ENCODE peak calls at places on chromosomes 2 and 18, in four cellular contexts. One of them, this sample, is unnamed. For H3K36me3, the result is how much of the 10 kb centered on the place peaks cover.

GRCh38 chr2:218964041-218964771 is 4.7 kb downstream of the CDK5R2 start:
- DNase-seq in HCT116: no peak
- DNase-seq in HepG2: no peak
- DNase-seq in K562: peak
- DNase-seq in this sample: no peak

GRCh38 chr18:76252880-76253279 is 242.2 kb downstream of the ZNF516 start:
- DNase-seq in HCT116: peak
- DNase-seq in HepG2: no peak
- DNase-seq in K562: no peak
- DNase-seq in this sample: no peak

GRCh38 chr2:238970553-238971081 is 122.7 kb downstream of the TWIST2 start:
- DNase-seq in HCT116: peak
- DNase-seq in HepG2: peak
- DNase-seq in K562: peak
- DNase-seq in this sample: peak

GRCh38 chr2:176118606-176119370 is 2.2 kb downstream of the HOXD10 start:
- DNase-seq in HCT116: peak
- DNase-seq in HepG2: peak
- DNase-seq in K562: peak
- DNase-seq in this sample: no peak

GRCh38 chr2:227397562-227397961 is 9.8 kb upstream of the SCYGR1 start:
- DNase-seq in HCT116: no peak
- DNase-seq in HepG2: no peak
- DNase-seq in K562: no peak
- DNase-seq in this sample: no peak

GRCh38 chr18:22682720-22683119 is 250.4 kb upstream of the RBBP8 start:
- DNase-seq in HCT116: no peak
- DNase-seq in HepG2: no peak
- DNase-seq in K562: no peak
- DNase-seq in this sample: no peak

GRCh38 chr2:170276056-170276455 is 98.1 kb downstream of the MYO3B start:
- DNase-seq in HCT116: no peak
- DNase-seq in HepG2: no peak
- DNase-seq in K562: no peak
- DNase-seq in this sample: no peak

GRCh38 chr2:71846669-71847291 is 300.9 kb downstream of the CYP26B1 start:
- DNase-seq in HCT116: no peak
- DNase-seq in HepG2: no peak
- DNase-seq in K562: no peak
- DNase-seq in this sample: no peak

GRCh38 chr2:2734308-2734707 is 403.2 kb upstream of the MYT1L start:
- DNase-seq in HCT116: no peak
- DNase-seq in HepG2: no peak
- DNase-seq in K562: no peak
- DNase-seq in this sample: no peak

GRCh38 chr2:164388511-164388910 is 232.8 kb downstream of the GRB14 start:
- DNase-seq in HCT116: no peak
- DNase-seq in HepG2: peak
- DNase-seq in K562: no peak
- DNase-seq in this sample: peak

GRCh38 chr18:35577045-35577848 is 4.3 kb upstream of the GALNT1 start:
- DNase-seq in HCT116: no peak
- DNase-seq in HepG2: no peak
- DNase-seq in K562: no peak
- DNase-seq in this sample: no peak

GRCh38 chr2:151826737-151827157 is 1.5 kb downstream of the ARL5A start:
- DNase-seq in HCT116: no peak
- DNase-seq in HepG2: no peak
- DNase-seq in K562: peak
- DNase-seq in this sample: no peak

GRCh38 chr2:238966274-238966937 is 118.5 kb downstream of the TWIST2 start:
- DNase-seq in HCT116: no peak
- DNase-seq in HepG2: no peak
- DNase-seq in K562: no peak
- DNase-seq in this sample: no peak

GRCh38 chr2:19807346-19807745 is 94.4 kb downstream of the TTC32 start:
- DNase-seq in HCT116: no peak
- DNase-seq in HepG2: no peak
- DNase-seq in K562: no peak
- DNase-seq in this sample: no peak

GRCh38 chr2:219823566-219823965 is 196.1 kb downstream of the SLC4A3 start:
- DNase-seq in HCT116: no peak
- DNase-seq in HepG2: no peak
- DNase-seq in K562: no peak
- DNase-seq in this sample: no peak

GRCh38 chr2:159256159-159256558 is 30.3 kb downstream of the WDSUB1 start:
- DNase-seq in HCT116: no peak
- DNase-seq in HepG2: no peak
- DNase-seq in K562: no peak
- DNase-seq in this sample: no peak

GRCh38 chr2:144451443-144451842 is 68.5 kb downstream of the ZEB2 start:
- DNase-seq in HCT116: no peak
- DNase-seq in HepG2: no peak
- DNase-seq in K562: no peak
- DNase-seq in this sample: no peak

GRCh38 chr2:144446136-144446535 is 73.8 kb downstream of the ZEB2 start:
- DNase-seq in HCT116: no peak
- DNase-seq in HepG2: no peak
- DNase-seq in K562: no peak
- DNase-seq in this sample: no peak

GRCh38 chr2:144447535-144447934 is 72.4 kb downstream of the ZEB2 start:
- DNase-seq in HCT116: no peak
- DNase-seq in HepG2: no peak
- DNase-seq in K562: no peak
- DNase-seq in this sample: no peak

GRCh38 chr2:144449028-144449406 is 70.9 kb downstream of the ZEB2 start:
- DNase-seq in HCT116: no peak
- DNase-seq in HepG2: no peak
- DNase-seq in K562: no peak
- DNase-seq in this sample: no peak

DNA sequence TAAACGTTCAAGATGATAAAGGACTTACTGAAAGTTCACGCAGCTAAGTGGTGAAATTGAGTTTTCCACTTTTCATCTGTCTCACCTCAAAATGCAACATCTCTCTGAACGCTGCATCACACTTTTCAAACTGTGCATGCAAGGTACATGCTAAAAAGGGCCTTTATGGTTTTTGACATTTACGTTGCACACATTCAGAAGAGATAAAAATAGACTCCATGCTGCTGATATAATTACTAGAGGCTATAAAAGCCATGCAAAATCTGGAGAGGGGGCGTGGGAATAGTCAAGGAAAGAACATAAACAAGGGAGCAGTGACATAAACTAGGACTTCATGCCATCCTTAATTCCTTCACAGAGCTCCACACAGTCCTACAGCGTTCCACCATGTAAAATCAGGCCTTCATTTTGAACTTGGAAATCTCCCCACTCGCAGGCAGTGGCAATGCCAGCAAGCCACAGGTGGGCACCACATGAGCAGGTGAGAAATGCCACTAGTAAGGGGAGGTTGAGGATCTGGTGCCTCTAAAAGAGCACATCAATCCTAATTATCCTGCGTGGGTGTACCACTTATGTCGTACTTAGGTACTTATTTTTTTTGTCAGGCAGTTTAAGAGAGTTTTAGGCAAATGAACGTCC is 71.4 kb downstream of the ZEB2 start:
- DNase-seq in HCT116: no peak
- DNase-seq in HepG2: no peak
- DNase-seq in K562: no peak
- DNase-seq in this sample: no peak
- H3K4me3 ChIP-seq in HCT116: no peak
- H3K4me3 ChIP-seq in HepG2: no peak
- H3K4me3 ChIP-seq in K562: no peak
- H3K4me3 ChIP-seq in this sample: no peak

GRCh38 chr2:46909153-46909552 is 6.5 kb downstream of the MCFD2 start:
- DNase-seq in HCT116: no peak
- DNase-seq in HepG2: no peak
- DNase-seq in K562: no peak
- DNase-seq in this sample: no peak
- H3K36me3 ChIP-seq in HCT116: under half
- H3K36me3 ChIP-seq in HepG2: half or more
- H3K36me3 ChIP-seq in K562: half or more
- H3K36me3 ChIP-seq in this sample: half or more

GRCh38 chr18:25283769-25284168 is 68.2 kb downstream of the ZNF521 start:
- DNase-seq in HCT116: no peak
- DNase-seq in HepG2: no peak
- DNase-seq in K562: no peak
- DNase-seq in this sample: no peak

GRCh38 chr18:25284278-25284677 is 67.7 kb downstream of the ZNF521 start:
- DNase-seq in HCT116: no peak
- DNase-seq in HepG2: no peak
- DNase-seq in K562: no peak
- DNase-seq in this sample: no peak

GRCh38 chr18:25282922-25283703 is 68.9 kb downstream of the ZNF521 start:
- DNase-seq in HCT116: no peak
- DNase-seq in HepG2: no peak
- DNase-seq in K562: no peak
- DNase-seq in this sample: no peak

GRCh38 chr18:25287096-25287495 is 64.9 kb downstream of the ZNF521 start:
- DNase-seq in HCT116: no peak
- DNase-seq in HepG2: no peak
- DNase-seq in K562: no peak
- DNase-seq in this sample: no peak

GRCh38 chr18:25284861-25285574 is 66.9 kb downstream of the ZNF521 start:
- DNase-seq in HCT116: no peak
- DNase-seq in HepG2: no peak
- DNase-seq in K562: no peak
- DNase-seq in this sample: no peak
- TF ChIP-seq ZNF274 in HCT116: no peak
- TF ChIP-seq ZNF274 in HepG2: no peak
- TF ChIP-seq ZNF274 in K562: no peak
- TF ChIP-seq ZNF274 in this sample: no peak

DNA sequence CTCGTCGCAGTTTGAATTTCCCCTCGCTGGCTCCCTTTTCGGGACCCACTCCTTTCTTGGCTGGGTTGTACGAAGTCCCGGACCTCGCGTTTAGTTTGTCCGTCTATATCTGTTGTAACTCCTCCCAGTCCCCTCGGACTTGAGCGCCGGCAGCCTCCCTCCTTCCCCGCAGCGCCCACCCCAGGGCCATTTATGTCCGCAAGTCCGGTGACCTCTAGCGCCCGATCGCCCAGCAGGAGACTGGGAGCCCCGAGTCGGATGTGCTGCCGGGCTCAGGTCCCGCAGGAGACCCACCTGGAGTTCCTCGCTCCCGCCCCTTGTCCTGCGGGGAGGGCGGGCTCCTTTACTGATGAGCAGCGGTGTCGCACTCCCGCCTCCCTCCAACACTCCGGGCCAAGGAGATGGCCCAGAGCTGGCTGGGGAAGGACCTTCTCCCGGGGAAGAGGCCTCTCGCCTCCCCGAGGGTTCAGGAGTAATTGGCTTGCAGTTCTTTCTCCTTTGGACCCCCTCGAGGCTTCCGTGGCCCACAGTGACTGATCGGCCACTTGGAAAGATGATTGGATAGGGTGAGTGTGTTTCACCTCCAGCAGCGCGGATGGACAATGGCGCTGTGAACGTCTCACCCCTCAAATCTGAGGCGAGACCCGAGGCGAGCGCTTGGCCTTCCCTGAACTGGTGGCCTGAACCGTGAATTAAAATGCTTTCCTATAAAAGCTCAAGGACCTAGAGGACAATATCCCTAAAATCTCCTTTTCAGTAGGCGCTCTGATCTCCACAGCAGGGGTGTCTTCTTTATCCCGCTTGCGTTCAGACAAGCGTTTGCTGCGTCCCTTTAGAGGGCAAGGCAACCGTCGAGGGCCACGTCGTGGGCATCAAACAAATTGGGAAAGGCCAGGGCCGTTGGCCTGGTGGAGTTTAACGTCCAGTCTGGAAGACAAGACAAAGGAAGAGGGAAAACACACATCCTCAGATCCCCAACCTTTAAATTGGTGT is 978 bp upstream of the RAX start:
- DNase-seq in HCT116: no peak
- DNase-seq in HepG2: no peak
- DNase-seq in K562: no peak
- DNase-seq in this sample: no peak
- H3K4me3 ChIP-seq in HCT116: no peak
- H3K4me3 ChIP-seq in HepG2: no peak
- H3K4me3 ChIP-seq in K562: no peak
- H3K4me3 ChIP-seq in this sample: no peak

DNA sequence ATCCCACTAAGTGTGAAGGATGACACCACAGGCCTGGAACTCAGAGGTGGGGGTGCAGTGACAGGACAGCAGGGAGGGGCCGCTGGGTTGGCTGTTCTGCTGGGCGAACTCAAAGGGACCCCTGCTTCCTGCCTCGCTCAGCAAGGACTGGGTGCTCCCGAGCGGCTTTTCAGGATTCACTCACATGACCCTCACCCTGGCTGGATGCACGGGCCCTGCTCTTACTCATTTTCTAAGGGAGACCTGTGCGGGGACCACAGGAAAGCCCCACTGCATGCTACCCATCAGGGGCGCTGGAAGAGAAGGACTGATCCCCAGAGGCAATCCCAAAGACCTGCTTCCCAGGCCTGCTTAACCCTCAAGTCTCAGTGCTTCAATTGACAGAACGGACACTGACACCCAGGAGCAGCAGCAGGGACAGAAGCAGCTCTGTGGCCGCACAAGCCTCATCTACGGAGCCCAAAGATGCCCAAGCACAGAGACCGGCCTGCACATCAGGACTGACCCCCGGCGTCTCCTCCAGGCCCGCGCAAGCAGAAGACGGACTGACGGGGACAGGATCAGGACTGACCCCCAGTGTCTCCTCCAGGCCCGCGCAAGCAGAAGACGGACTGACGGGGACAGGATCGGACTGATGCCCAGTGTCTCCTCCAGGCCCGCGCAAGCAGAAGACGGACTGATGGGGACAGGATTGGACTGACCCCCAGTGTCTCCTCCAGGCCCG is 29.6 kb downstream of the THAP4 start:
- DNase-seq in HCT116: no peak
- DNase-seq in HepG2: no peak
- DNase-seq in K562: no peak
- DNase-seq in this sample: no peak
- H3K36me3 ChIP-seq in HCT116: under half
- H3K36me3 ChIP-seq in HepG2: half or more
- H3K36me3 ChIP-seq in K562: half or more
- H3K36me3 ChIP-seq in this sample: half or more

This sample was measured in NT2/D1.